ENCODE peak calls at places on chromosomes 16 and 17, in nine cellular contexts. J is AG04450, V is fibroblast of mammary gland, D is fibroblast of villous mesenchyme, W is GM13976, L is HL-60, A is upper lobe of right lung, R is IMR-90, M is lower leg skin. U is an unnamed sample.

GRCh38 chr16:85082553-85083050 is 29.7 kb downstream of the CIBAR2 start:
- DNase-seq in J (no peak), V (no peak), D (no peak), W (peak; percentile 65), L (no peak), A (peak; percentile 70), R (no peak), M (peak; percentile 82), U (no peak)

GRCh38 chr17:6574689-6575595 is 18.6 kb upstream of the PITPNM3 start:
- DNase-seq in J (peak; percentile 16), V (peak; percentile 87), D (peak; percentile 36), W (peak; percentile 81), L (peak; percentile 40), A (peak; percentile 77), R (peak; percentile 73), M (peak; percentile 86), U (peak; percentile 71)

GRCh38 chr16:54066451-54067056 is 220.0 kb downstream of the IRX3 start:
- DNase-seq in J (no peak), V (no peak), D (no peak), W (no peak), L (no peak), A (no peak), R (peak; percentile 5), M (no peak), U (no peak)

GRCh38 chr16:17368951-17369350 is 101.8 kb downstream of the XYLT1 start:
- DNase-seq in J (no peak), V (no peak), D (no peak), W (no peak), L (no peak), A (no peak), R (no peak), M (no peak), U (no peak)

GRCh38 chr16:80804451-80805383 is at the start of gene CDYL2:
- DNase-seq in J (no peak), V (no peak), D (peak; percentile 31), W (peak; percentile 90), L (no peak), A (peak; percentile 79), R (peak; percentile 2), M (no peak), U (no peak)

GRCh38 chr17:81902023-81902652 is at the start of gene NPB:
- DNase-seq in J (no peak), V (no peak), D (no peak), W (peak; percentile 57), L (no peak), A (peak; percentile 68), R (no peak), M (no peak), U (no peak)

GRCh38 chr16:15518412-15519351 is 84.3 kb downstream of the BMERB1 start:
- DNase-seq in J (peak; percentile 27), V (peak; percentile 63), D (peak; percentile 48), W (no peak), L (no peak), A (no peak), R (peak; percentile 76), M (no peak), U (peak; percentile 37)

GRCh38 chr17:48835971-48836370 is 5.1 kb downstream of the CALCOCO2 start:
- DNase-seq in J (no peak), V (no peak), D (no peak), W (no peak), L (no peak), A (no peak), R (no peak), M (no peak), U (no peak)

GRCh38 chr17:27651411-27652345 is 20.7 kb downstream of the LGALS9 start:
- DNase-seq in J (no peak), V (peak; percentile 43), D (peak; percentile 33), W (no peak), L (peak; percentile 65), A (no peak), R (peak; percentile 39), M (peak; percentile 94), U (peak; percentile 42)

GRCh38 chr17:27654136-27654535 is 23.1 kb downstream of the LGALS9 start:
- DNase-seq in J (no peak), V (no peak), D (no peak), W (no peak), L (no peak), A (no peak), R (no peak), M (no peak), U (no peak)

GRCh38 chr17:27650836-27651235 is 19.8 kb downstream of the LGALS9 start:
- DNase-seq in J (no peak), V (no peak), D (no peak), W (no peak), L (no peak), A (no peak), R (no peak), M (no peak), U (no peak)

GRCh38 chr17:27654654-27655524 is 23.9 kb downstream of the LGALS9 start:
- DNase-seq in J (peak; percentile 6), V (peak; percentile 53), D (peak; percentile 66), W (peak; percentile 90), L (peak; percentile 86), A (peak; percentile 85), R (peak; percentile 45), M (peak; percentile 94), U (peak; percentile 58)

DNA sequence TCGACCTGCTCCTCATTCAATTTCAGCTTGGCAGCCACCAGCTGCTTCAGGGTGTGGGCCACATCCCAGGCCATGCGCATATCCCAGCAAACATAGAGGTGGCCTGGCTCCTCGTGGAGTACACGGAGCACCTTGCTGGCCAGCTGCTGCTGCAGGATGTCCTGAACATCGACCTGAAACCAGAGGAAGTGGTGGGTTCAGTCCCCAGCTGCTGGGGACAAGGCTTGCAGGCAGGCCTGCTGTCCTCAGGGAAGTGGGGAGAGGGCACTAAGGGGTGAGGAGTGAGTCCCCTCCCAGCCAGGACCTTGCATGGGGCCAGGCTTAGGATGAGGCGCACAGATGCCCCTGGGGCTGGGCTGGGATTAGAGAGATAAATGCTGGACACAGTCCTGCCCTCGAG is 22.6 kb downstream of the LGALS9 start:
- DNase-seq in J (no peak), V (no peak), D (no peak), W (no peak), L (no peak), A (no peak), R (no peak), M (no peak), U (no peak)
- TF ChIP-seq CTCF in J (no peak), V (no peak), D (no peak), W (no peak), L (no peak), A (no peak), R (no peak), M (no peak), U (no peak)

DNA sequence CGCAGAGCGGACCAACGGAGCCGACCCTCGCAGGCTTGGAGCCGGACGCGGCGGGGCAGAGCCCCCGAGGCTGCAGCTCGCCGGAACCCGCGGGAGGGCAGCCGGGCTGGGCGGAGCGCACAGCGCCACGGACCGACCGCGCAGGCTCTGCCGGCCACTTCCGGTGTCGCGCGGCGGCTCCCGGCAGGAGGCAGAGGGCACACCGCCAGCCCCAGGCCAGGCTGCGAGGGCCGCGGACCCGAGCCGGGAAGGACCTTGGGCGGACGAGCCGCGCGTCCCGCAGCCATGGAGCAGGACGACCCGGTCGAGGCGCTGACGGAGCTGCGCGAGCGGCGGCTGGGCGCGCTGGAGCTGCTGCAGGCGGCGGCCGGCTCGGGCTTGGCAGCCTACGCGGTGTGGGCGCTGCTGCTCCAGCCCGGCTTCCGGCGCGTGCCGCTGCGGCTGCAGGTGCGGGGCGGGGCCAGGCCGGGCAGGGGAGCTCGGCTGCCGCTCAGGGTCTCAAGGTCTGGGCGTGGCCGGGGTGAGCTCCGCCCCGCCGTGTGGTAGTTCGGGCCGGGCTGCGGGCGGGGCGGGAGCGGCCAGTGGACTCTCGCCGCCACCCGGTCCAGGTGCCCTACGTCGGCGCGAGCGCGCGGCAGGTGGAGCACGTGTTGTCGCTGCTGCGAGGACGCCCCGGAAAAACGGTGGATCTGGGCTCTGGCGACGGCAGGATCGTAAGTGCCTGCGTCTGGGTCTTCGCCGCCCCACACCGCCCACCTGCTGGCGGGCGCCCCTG is at the start of gene ANTKMT:
- DNase-seq in J (no peak), V (peak; percentile 58), D (peak; percentile 68), W (peak; percentile 93), L (peak; percentile 87), A (peak; percentile 93), R (peak; percentile 64), M (peak; percentile 93), U (peak; percentile 50)
- TF ChIP-seq CTCF in J (no peak), V (no peak), D (no peak), W (no peak), L (no peak), A (no peak), R (no peak), M (no peak), U (peak; percentile 3)

GRCh38 chr17:17493986-17494466 is 2.2 kb downstream of the RASD1 start:
- DNase-seq in J (no peak), V (no peak), D (no peak), W (no peak), L (no peak), A (no peak), R (no peak), M (no peak), U (no peak)

GRCh38 chr17:17492562-17492961 is 3.6 kb downstream of the RASD1 start:
- DNase-seq in J (no peak), V (no peak), D (no peak), W (no peak), L (no peak), A (peak; percentile 19), R (no peak), M (no peak), U (no peak)

GRCh38 chr17:17494499-17495447 is 1.4 kb downstream of the RASD1 start:
- DNase-seq in J (no peak), V (peak; percentile 47), D (peak; percentile 50), W (no peak), L (no peak), A (peak; percentile 80), R (peak; percentile 37), M (peak; percentile 92), U (no peak)

GRCh38 chr17:17492085-17492484 is 4.1 kb downstream of the RASD1 start:
- DNase-seq in J (no peak), V (no peak), D (no peak), W (no peak), L (no peak), A (peak; percentile 36), R (no peak), M (no peak), U (no peak)

DNA sequence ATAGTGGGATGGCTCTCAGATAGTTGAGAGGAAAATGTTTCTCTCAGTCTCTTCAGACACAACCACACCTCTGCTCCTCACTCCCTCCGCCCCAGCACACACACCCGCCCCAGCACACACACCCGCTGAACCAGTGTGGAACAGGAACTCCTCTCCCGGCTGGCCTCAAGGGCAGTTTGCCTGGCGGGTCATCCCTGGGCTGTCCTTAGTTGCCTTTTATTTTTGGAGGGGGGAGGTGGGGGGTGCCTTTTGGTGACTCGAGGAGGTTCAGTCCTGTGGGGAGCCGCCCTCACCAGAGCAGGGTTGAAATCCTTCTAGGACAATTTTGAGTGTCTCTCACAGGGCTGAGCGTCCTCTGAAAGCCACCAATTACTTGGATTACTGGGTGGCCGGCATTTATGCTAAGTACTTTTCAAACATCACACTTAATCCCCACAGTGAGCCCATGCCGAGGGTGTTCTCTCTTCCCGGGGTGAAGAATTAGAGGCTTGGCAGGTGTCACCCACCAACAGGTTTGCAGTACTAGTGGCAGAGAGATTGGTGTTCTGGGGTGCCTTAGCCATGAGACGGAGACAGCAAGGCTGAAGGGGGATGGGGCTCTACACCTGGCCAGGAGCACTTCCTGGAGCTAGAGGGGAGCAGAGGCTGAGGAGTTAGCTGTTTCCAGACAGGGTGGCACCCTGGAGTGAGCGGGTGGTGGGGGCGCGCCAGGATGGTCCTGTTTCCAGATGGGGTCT is 2.8 kb downstream of the RASD1 start:
- DNase-seq in J (no peak), V (peak; percentile 54), D (peak; percentile 19), W (no peak), L (peak; percentile 25), A (peak; percentile 67), R (no peak), M (peak; percentile 86), U (no peak)
- TF ChIP-seq CTCF in J (no peak), V (no peak), D (no peak), W (no peak), L (no peak), A (no peak), R (no peak), M (no peak), U (no peak)

GRCh38 chr17:67272312-67273050 is 27.5 kb upstream of the HELZ start:
- DNase-seq in J (no peak), V (no peak), D (no peak), W (no peak), L (peak; percentile 7), A (no peak), R (no peak), M (no peak), U (no peak)
- TF ChIP-seq CTCF in J (peak; percentile 40), V (peak; percentile 40), D (peak; percentile 35), W (no peak), L (peak; percentile 5), A (peak; percentile 19), R (peak; percentile 20), M (no peak), U (peak; percentile 67)

U was measured in HFFc6.